ENCODE peak calls at places on chromosomes 11 and 22, in eight cellular contexts. One of them, this sample, is unnamed.

GRCh38 chr22:27994481-27995331 is 75.7 kb upstream of the PITPNB start:
- DNase-seq in activated naive CD4-positive, alpha-beta T cell: no peak
- DNase-seq in activated T-helper 9 cell treated with anti-CD3 and anti-CD28 coated beads, Interleukin-2, amount 50 U/mL, for 16 hours: no peak
- DNase-seq in HEK293T: no peak
- DNase-seq in Daoy: no peak
- DNase-seq in HCT116: no peak
- DNase-seq in AG09319: no peak
- DNase-seq in Calu3: no peak
- DNase-seq in this sample: no peak

GRCh38 chr11:119187123-119187892 is 2.0 kb downstream of the NHERF4 start:
- DNase-seq in activated naive CD4-positive, alpha-beta T cell: no peak
- DNase-seq in AG09319: no peak
- DNase-seq in Daoy: peak; percentile 36
- DNase-seq in Calu3: no peak
- DNase-seq in HCT116: no peak
- DNase-seq in HEK293T: no peak
- DNase-seq in activated T-helper 9 cell treated with anti-CD3 and anti-CD28 coated beads, Interleukin-2, amount 50 U/mL, for 16 hours: no peak
- DNase-seq in this sample: no peak

GRCh38 chr22:38788417-38788816 is 5.5 kb downstream of the DNAL4 start:
- DNase-seq in activated naive CD4-positive, alpha-beta T cell: no peak
- DNase-seq in Calu3: no peak
- DNase-seq in HEK293T: no peak
- DNase-seq in Daoy: peak; percentile 79
- DNase-seq in HCT116: no peak
- DNase-seq in activated T-helper 9 cell treated with anti-CD3 and anti-CD28 coated beads, Interleukin-2, amount 50 U/mL, for 16 hours: no peak
- DNase-seq in AG09319: peak; percentile 70
- DNase-seq in this sample: no peak

GRCh38 chr22:36301851-36302250 is 48.9 kb downstream of the APOL1 start:
- DNase-seq in AG09319: peak; percentile 52
- DNase-seq in HEK293T: no peak
- DNase-seq in activated T-helper 9 cell treated with anti-CD3 and anti-CD28 coated beads, Interleukin-2, amount 50 U/mL, for 16 hours: no peak
- DNase-seq in HCT116: no peak
- DNase-seq in Calu3: no peak
- DNase-seq in Daoy: no peak
- DNase-seq in activated naive CD4-positive, alpha-beta T cell: no peak
- DNase-seq in this sample: no peak

GRCh38 chr11:66443602-66444001 is 5.0 kb upstream of the MRPL11 start:
- DNase-seq in AG09319: peak; percentile 39
- DNase-seq in activated naive CD4-positive, alpha-beta T cell: no peak
- DNase-seq in Calu3: no peak
- DNase-seq in Daoy: peak; percentile 83
- DNase-seq in HCT116: peak; percentile 19
- DNase-seq in HEK293T: no peak
- DNase-seq in activated T-helper 9 cell treated with anti-CD3 and anti-CD28 coated beads, Interleukin-2, amount 50 U/mL, for 16 hours: no peak
- DNase-seq in this sample: no peak

GRCh38 chr11:74683279-74683871 is 47.9 kb downstream of the CHRDL2 start:
- DNase-seq in AG09319: no peak
- DNase-seq in activated naive CD4-positive, alpha-beta T cell: no peak
- DNase-seq in Calu3: peak; percentile 15
- DNase-seq in HCT116: no peak
- DNase-seq in HEK293T: no peak
- DNase-seq in Daoy: no peak
- DNase-seq in activated T-helper 9 cell treated with anti-CD3 and anti-CD28 coated beads, Interleukin-2, amount 50 U/mL, for 16 hours: no peak
- DNase-seq in this sample: no peak

GRCh38 chr11:39443424-39444022 is 2015.9 kb downstream of the LRRC4C start:
- DNase-seq in activated naive CD4-positive, alpha-beta T cell: no peak
- DNase-seq in HEK293T: no peak
- DNase-seq in AG09319: no peak
- DNase-seq in Daoy: no peak
- DNase-seq in Calu3: no peak
- DNase-seq in HCT116: no peak
- DNase-seq in activated T-helper 9 cell treated with anti-CD3 and anti-CD28 coated beads, Interleukin-2, amount 50 U/mL, for 16 hours: no peak
- DNase-seq in this sample: no peak

GRCh38 chr11:103997082-103997481 is 39.4 kb upstream of the DDI1 start:
- DNase-seq in activated T-helper 9 cell treated with anti-CD3 and anti-CD28 coated beads, Interleukin-2, amount 50 U/mL, for 16 hours: no peak
- DNase-seq in activated naive CD4-positive, alpha-beta T cell: no peak
- DNase-seq in HCT116: no peak
- DNase-seq in HEK293T: no peak
- DNase-seq in Daoy: no peak
- DNase-seq in AG09319: no peak
- DNase-seq in Calu3: no peak
- DNase-seq in this sample: no peak

GRCh38 chr22:46090631-46091201 is 59.6 kb upstream of the PPARA start:
- DNase-seq in activated naive CD4-positive, alpha-beta T cell: no peak
- DNase-seq in Daoy: no peak
- DNase-seq in activated T-helper 9 cell treated with anti-CD3 and anti-CD28 coated beads, Interleukin-2, amount 50 U/mL, for 16 hours: no peak
- DNase-seq in AG09319: no peak
- DNase-seq in Calu3: no peak
- DNase-seq in HCT116: no peak
- DNase-seq in HEK293T: no peak
- DNase-seq in this sample: no peak

GRCh38 chr22:40107756-40108437 is 69.8 kb upstream of the TNRC6B start:
- DNase-seq in activated T-helper 9 cell treated with anti-CD3 and anti-CD28 coated beads, Interleukin-2, amount 50 U/mL, for 16 hours: no peak
- DNase-seq in HEK293T: no peak
- DNase-seq in Calu3: peak; percentile 46
- DNase-seq in activated naive CD4-positive, alpha-beta T cell: no peak
- DNase-seq in HCT116: no peak
- DNase-seq in Daoy: peak; percentile 58
- DNase-seq in AG09319: peak; percentile 16
- DNase-seq in this sample: peak; percentile 48

GRCh38 chr11:118622376-118623290 is 15.2 kb downstream of the PHLDB1 start:
- DNase-seq in HEK293T: no peak
- DNase-seq in activated naive CD4-positive, alpha-beta T cell: no peak
- DNase-seq in AG09319: no peak
- DNase-seq in HCT116: peak; percentile 68
- DNase-seq in Calu3: peak; percentile 55
- DNase-seq in activated T-helper 9 cell treated with anti-CD3 and anti-CD28 coated beads, Interleukin-2, amount 50 U/mL, for 16 hours: no peak
- DNase-seq in Daoy: peak; percentile 92
- DNase-seq in this sample: no peak

GRCh38 chr11:12324585-12324984 is 52.8 kb upstream of the PARVA start:
- DNase-seq in activated naive CD4-positive, alpha-beta T cell: no peak
- DNase-seq in HCT116: no peak
- DNase-seq in Daoy: no peak
- DNase-seq in AG09319: no peak
- DNase-seq in Calu3: no peak
- DNase-seq in HEK293T: no peak
- DNase-seq in activated T-helper 9 cell treated with anti-CD3 and anti-CD28 coated beads, Interleukin-2, amount 50 U/mL, for 16 hours: no peak
- DNase-seq in this sample: no peak

GRCh38 chr22:29621761-29622526 is 18.5 kb downstream of the NF2 start:
- DNase-seq in HEK293T: no peak
- DNase-seq in activated T-helper 9 cell treated with anti-CD3 and anti-CD28 coated beads, Interleukin-2, amount 50 U/mL, for 16 hours: no peak
- DNase-seq in Daoy: peak; percentile 92
- DNase-seq in AG09319: peak; percentile 63
- DNase-seq in activated naive CD4-positive, alpha-beta T cell: no peak
- DNase-seq in HCT116: peak; percentile 91
- DNase-seq in Calu3: peak; percentile 60
- DNase-seq in this sample: no peak

GRCh38 chr11:104609297-104609696 is 289.0 kb downstream of the CASP12 start:
- DNase-seq in Daoy: no peak
- DNase-seq in activated T-helper 9 cell treated with anti-CD3 and anti-CD28 coated beads, Interleukin-2, amount 50 U/mL, for 16 hours: peak; percentile 0
- DNase-seq in activated naive CD4-positive, alpha-beta T cell: peak; percentile 3
- DNase-seq in HEK293T: peak; percentile 26
- DNase-seq in HCT116: peak; percentile 28
- DNase-seq in Calu3: peak; percentile 25
- DNase-seq in AG09319: peak; percentile 25
- DNase-seq in this sample: peak; percentile 69

GRCh38 chr22:39690901-39691620 is 120.5 kb downstream of the CACNA1I start:
- DNase-seq in HCT116: no peak
- DNase-seq in Daoy: no peak
- DNase-seq in HEK293T: no peak
- DNase-seq in AG09319: no peak
- DNase-seq in activated naive CD4-positive, alpha-beta T cell: no peak
- DNase-seq in activated T-helper 9 cell treated with anti-CD3 and anti-CD28 coated beads, Interleukin-2, amount 50 U/mL, for 16 hours: no peak
- DNase-seq in Calu3: no peak
- DNase-seq in this sample: no peak

GRCh38 chr11:9178716-9179115 is 86.4 kb downstream of the DENND5A start:
- DNase-seq in HCT116: no peak
- DNase-seq in activated T-helper 9 cell treated with anti-CD3 and anti-CD28 coated beads, Interleukin-2, amount 50 U/mL, for 16 hours: no peak
- DNase-seq in HEK293T: no peak
- DNase-seq in activated naive CD4-positive, alpha-beta T cell: no peak
- DNase-seq in AG09319: no peak
- DNase-seq in Calu3: no peak
- DNase-seq in Daoy: no peak
- DNase-seq in this sample: no peak

GRCh38 chr22:20080445-20080775 is 369 bp downstream of the DGCR8 start:
- DNase-seq in HEK293T: peak; percentile 75
- DNase-seq in Daoy: peak; percentile 75
- DNase-seq in activated T-helper 9 cell treated with anti-CD3 and anti-CD28 coated beads, Interleukin-2, amount 50 U/mL, for 16 hours: peak; percentile 67
- DNase-seq in HCT116: no peak
- DNase-seq in activated naive CD4-positive, alpha-beta T cell: peak; percentile 39
- DNase-seq in Calu3: peak; percentile 81
- DNase-seq in AG09319: peak; percentile 15
- DNase-seq in this sample: peak; percentile 73

GRCh38 chr11:45900916-45901617 is 6.0 kb downstream of the FREY1 start:
- DNase-seq in Daoy: no peak
- DNase-seq in HEK293T: no peak
- DNase-seq in activated T-helper 9 cell treated with anti-CD3 and anti-CD28 coated beads, Interleukin-2, amount 50 U/mL, for 16 hours: no peak
- DNase-seq in activated naive CD4-positive, alpha-beta T cell: no peak
- DNase-seq in AG09319: no peak
- DNase-seq in HCT116: no peak
- DNase-seq in Calu3: no peak
- DNase-seq in this sample: no peak

GRCh38 chr11:46900091-46900746 is 18.1 kb downstream of the LRP4 start:
- DNase-seq in activated naive CD4-positive, alpha-beta T cell: no peak
- DNase-seq in Calu3: no peak
- DNase-seq in HEK293T: no peak
- DNase-seq in AG09319: no peak
- DNase-seq in Daoy: no peak
- DNase-seq in HCT116: no peak
- DNase-seq in activated T-helper 9 cell treated with anti-CD3 and anti-CD28 coated beads, Interleukin-2, amount 50 U/mL, for 16 hours: no peak
- DNase-seq in this sample: no peak

GRCh38 chr11:44535201-44535980 is 30.1 kb upstream of the CD82 start:
- DNase-seq in HCT116: no peak
- DNase-seq in Daoy: no peak
- DNase-seq in HEK293T: no peak
- DNase-seq in activated naive CD4-positive, alpha-beta T cell: no peak
- DNase-seq in AG09319: no peak
- DNase-seq in Calu3: no peak
- DNase-seq in activated T-helper 9 cell treated with anti-CD3 and anti-CD28 coated beads, Interleukin-2, amount 50 U/mL, for 16 hours: no peak
- DNase-seq in this sample: no peak

GRCh38 chr22:45631140-45631539 is 40.5 kb upstream of the ATXN10 start:
- DNase-seq in activated T-helper 9 cell treated with anti-CD3 and anti-CD28 coated beads, Interleukin-2, amount 50 U/mL, for 16 hours: no peak
- DNase-seq in HEK293T: no peak
- DNase-seq in activated naive CD4-positive, alpha-beta T cell: no peak
- DNase-seq in AG09319: no peak
- DNase-seq in Calu3: no peak
- DNase-seq in HCT116: no peak
- DNase-seq in Daoy: no peak
- DNase-seq in this sample: no peak